ENCODE peak calls at places on chromosomes 11 and 22, in ten cellular contexts. F is nephron progenitor cell; Y is gastrocnemius medialis; U is tibial artery; S is T-helper 2 cell; D is stimulated activated CD4-positive, alpha-beta T cell treated with anti-CD3 and anti-CD28 coated beads, Interleukin-15, amount 100 ng/mL, for 1 hour; R is hypothalamus; Q is AG08395; O is NCI-H2029; H is HFF-Myc. C is an unnamed sample.

GRCh38 chr11:134942633-134943032 is 530.6 kb upstream of the B3GAT1 start:
- DNase-seq in F (no peak), Y (no peak), U (no peak), S (no peak), D (no peak), R (no peak), Q (no peak), O (no peak), H (no peak), C (no peak)

GRCh38 chr11:112844530-112844929 is 116.7 kb upstream of the NCAM1 start:
- DNase-seq in F (no peak), Y (no peak), U (no peak), S (no peak), D (no peak), R (peak; percentile 82), Q (no peak), O (no peak), H (no peak), C (no peak)

GRCh38 chr22:46069518-46070214 is 80.7 kb upstream of the PPARA start:
- DNase-seq in F (no peak), Y (peak; percentile 91), U (peak; percentile 96), S (no peak), D (no peak), R (peak; percentile 87), Q (peak; percentile 72), O (peak; percentile 86), H (peak; percentile 91), C (no peak)

GRCh38 chr22:44394246-44395115 is 81.7 kb upstream of the SHISAL1 start:
- DNase-seq in F (no peak), Y (no peak), U (peak; percentile 34), S (no peak), D (no peak), R (no peak), Q (no peak), O (no peak), H (no peak), C (no peak)

GRCh38 chr11:126519653-126520573 is 164.4 kb downstream of the ST3GAL4 start:
- DNase-seq in F (no peak), Y (no peak), U (no peak), S (no peak), D (no peak), R (no peak), Q (no peak), O (no peak), H (no peak), C (no peak)

GRCh38 chr11:70703141-70704052 is 305.1 kb downstream of the CTTN start:
- DNase-seq in F (peak; percentile 54), Y (no peak), U (no peak), S (no peak), D (no peak), R (no peak), Q (no peak), O (no peak), H (no peak), C (no peak)

GRCh38 chr11:13119361-13119760 is 110.2 kb downstream of the RASSF10 start:
- DNase-seq in F (no peak), Y (no peak), U (no peak), S (no peak), D (no peak), R (no peak), Q (no peak), O (no peak), H (no peak), C (no peak)

GRCh38 chr11:3840289-3840869 is 380 bp downstream of the RHOG start:
- DNase-seq in F (peak; percentile 80), Y (no peak), U (peak; percentile 71), S (no peak), D (peak; percentile 20), R (peak; percentile 47), Q (no peak), O (no peak), H (no peak), C (no peak)

GRCh38 chr11:121652982-121653381 is 200.2 kb upstream of the SORL1-AS1 start:
- DNase-seq in F (no peak), Y (no peak), U (no peak), S (no peak), D (no peak), R (no peak), Q (no peak), O (no peak), H (no peak), C (no peak)

GRCh38 chr11:69498614-69499175 is 17.2 kb downstream of the LINC01488 start:
- DNase-seq in F (no peak), Y (no peak), U (no peak), S (no peak), D (no peak), R (no peak), Q (no peak), O (no peak), H (no peak), C (no peak)

GRCh38 chr11:126317681-126318641 is 14.1 kb downstream of the DCPS start:
- DNase-seq in F (no peak), Y (peak; percentile 84), U (peak; percentile 85), S (peak; percentile 40), D (no peak), R (peak; percentile 11), Q (peak; percentile 75), O (no peak), H (peak; percentile 65), C (peak; percentile 70)

GRCh38 chr11:115085461-115086220 is 407.3 kb downstream of the NXPE2 start:
- DNase-seq in F (no peak), Y (peak; percentile 30), U (no peak), S (no peak), D (no peak), R (peak; percentile 4), Q (no peak), O (no peak), H (no peak), C (no peak)

GRCh38 chr11:16790484-16791240 is 52.2 kb downstream of the C11orf58 start:
- DNase-seq in F (no peak), Y (no peak), U (no peak), S (no peak), D (no peak), R (no peak), Q (no peak), O (no peak), H (no peak), C (no peak)

GRCh38 chr22:35150163-35151107 is 84.5 kb downstream of the ISX start:
- DNase-seq in F (peak; percentile 90), Y (peak; percentile 19), U (no peak), S (no peak), D (peak; percentile 44), R (peak; percentile 76), Q (peak; percentile 54), O (no peak), H (peak; percentile 19), C (no peak)

GRCh38 chr11:75342966-75343870 is 8.2 kb downstream of the ARRB1 start:
- DNase-seq in F (no peak), Y (no peak), U (no peak), S (no peak), D (no peak), R (no peak), Q (no peak), O (peak; percentile 96), H (no peak), C (no peak)

GRCh38 chr11:117856892-117857291 is 19.6 kb downstream of the FXYD6 start:
- DNase-seq in F (no peak), Y (no peak), U (no peak), S (no peak), D (no peak), R (no peak), Q (no peak), O (no peak), H (no peak), C (no peak)

GRCh38 chr22:23072911-23073491 is 2.7 kb downstream of the GNAZ start:
- DNase-seq in F (no peak), Y (no peak), U (peak; percentile 45), S (no peak), D (no peak), R (no peak), Q (no peak), O (no peak), H (peak; percentile 14), C (no peak)

GRCh38 chr11:128735935-128736610 is 42.2 kb downstream of the FLI1 start:
- DNase-seq in F (no peak), Y (no peak), U (no peak), S (no peak), D (no peak), R (no peak), Q (no peak), O (no peak), H (no peak), C (no peak)

GRCh38 chr11:118436639-118437045 is 350 bp downstream of the KMT2A start:
- DNase-seq in F (peak; percentile 57), Y (no peak), U (peak; percentile 67), S (no peak), D (no peak), R (no peak), Q (no peak), O (no peak), H (no peak), C (no peak)

GRCh38 chr11:76114238-76114637 is 92.1 kb downstream of the WNT11 start:
- DNase-seq in F (no peak), Y (no peak), U (no peak), S (no peak), D (no peak), R (no peak), Q (no peak), O (no peak), H (no peak), C (no peak)

GRCh38 chr22:35560824-35561223 is 20.2 kb downstream of the RASD2 start:
- DNase-seq in F (no peak), Y (no peak), U (no peak), S (no peak), D (no peak), R (no peak), Q (no peak), O (no peak), H (no peak), C (no peak)

GRCh38 chr11:113778111-113778910 is 1.3 kb upstream of the CLDN25 start:
- DNase-seq in F (no peak), Y (peak; percentile 71), U (peak; percentile 73), S (no peak), D (no peak), R (peak; percentile 63), Q (peak; percentile 57), O (peak; percentile 47), H (no peak), C (no peak)

GRCh38 chr22:21741790-21742189 is 6.2 kb upstream of the YPEL1 start:
- DNase-seq in F (no peak), Y (no peak), U (no peak), S (no peak), D (no peak), R (no peak), Q (no peak), O (no peak), H (no peak), C (no peak)

GRCh38 chr11:127610787-127611186 is 610.2 kb upstream of the KIRREL3 start:
- DNase-seq in F (no peak), Y (no peak), U (no peak), S (no peak), D (no peak), R (no peak), Q (no peak), O (no peak), H (no peak), C (no peak)

GRCh38 chr11:132058211-132058772 is 687.9 kb downstream of the NTM start:
- DNase-seq in F (no peak), Y (no peak), U (no peak), S (no peak), D (no peak), R (no peak), Q (peak; percentile 31), O (no peak), H (no peak), C (no peak)

GRCh38 chr11:8312966-8313365 is 49.3 kb upstream of the LMO1 start:
- DNase-seq in F (no peak), Y (no peak), U (peak; percentile 47), S (no peak), D (no peak), R (no peak), Q (no peak), O (no peak), H (no peak), C (no peak)

GRCh38 chr22:19930537-19931486 is 10.8 kb upstream of the COMT start:
- DNase-seq in F (no peak), Y (no peak), U (no peak), S (no peak), D (no peak), R (no peak), Q (no peak), O (no peak), H (no peak), C (no peak)

GRCh38 chr11:88310246-88310645 is 27.3 kb downstream of the CTSC start:
- DNase-seq in F (no peak), Y (no peak), U (no peak), S (no peak), D (no peak), R (no peak), Q (no peak), O (no peak), H (no peak), C (no peak)

C was measured in smooth muscle cell of the brain vasculature.